ENCODE peak calls at places on chromosome 13, in nine cellular contexts. One of them, this sample, is unnamed.

GRCh38 chr13:42041684-42042035 is 6.8 kb upstream of the DGKH start:
- DNase-seq in uterus: peak; percentile 64
- DNase-seq in activated CD8-positive, alpha-beta memory T cell treated with anti-CD3 and anti-CD28 coated beads for 4 hours: no peak
- DNase-seq in brain pericyte: no peak
- DNase-seq in AG10803: peak; percentile 62
- DNase-seq in activated T-helper 1 cell treated with anti-CD3 and anti-CD28 coated beads, Interleukin-2, amount 50 U/mL, for 16 hours: no peak
- DNase-seq in RWPE1: peak; percentile 64
- DNase-seq in caudate nucleus: peak; percentile 23
- DNase-seq in stimulated activated CD4-positive, alpha-beta T cell treated with anti-CD3 and anti-CD28 coated beads, Interleukin-2, amount 100 ng/mL, for 48 hours: no peak
- DNase-seq in this sample: peak; percentile 66

GRCh38 chr13:99792079-99792921 is 179.3 kb downstream of the ZIC5 start:
- DNase-seq in uterus: no peak
- DNase-seq in activated CD8-positive, alpha-beta memory T cell treated with anti-CD3 and anti-CD28 coated beads for 4 hours: no peak
- DNase-seq in brain pericyte: no peak
- DNase-seq in AG10803: no peak
- DNase-seq in activated T-helper 1 cell treated with anti-CD3 and anti-CD28 coated beads, Interleukin-2, amount 50 U/mL, for 16 hours: no peak
- DNase-seq in RWPE1: no peak
- DNase-seq in caudate nucleus: no peak
- DNase-seq in stimulated activated CD4-positive, alpha-beta T cell treated with anti-CD3 and anti-CD28 coated beads, Interleukin-2, amount 100 ng/mL, for 48 hours: no peak
- DNase-seq in this sample: no peak

GRCh38 chr13:50244355-50244912 is 229.2 kb downstream of the KCNRG start:
- DNase-seq in uterus: no peak
- DNase-seq in activated CD8-positive, alpha-beta memory T cell treated with anti-CD3 and anti-CD28 coated beads for 4 hours: no peak
- DNase-seq in brain pericyte: no peak
- DNase-seq in AG10803: no peak
- DNase-seq in activated T-helper 1 cell treated with anti-CD3 and anti-CD28 coated beads, Interleukin-2, amount 50 U/mL, for 16 hours: no peak
- DNase-seq in RWPE1: no peak
- DNase-seq in caudate nucleus: no peak
- DNase-seq in stimulated activated CD4-positive, alpha-beta T cell treated with anti-CD3 and anti-CD28 coated beads, Interleukin-2, amount 100 ng/mL, for 48 hours: no peak
- DNase-seq in this sample: no peak

GRCh38 chr13:24280722-24281121 is 28.7 kb upstream of the C1QTNF9 start:
- DNase-seq in uterus: no peak
- DNase-seq in activated CD8-positive, alpha-beta memory T cell treated with anti-CD3 and anti-CD28 coated beads for 4 hours: no peak
- DNase-seq in brain pericyte: no peak
- DNase-seq in AG10803: no peak
- DNase-seq in activated T-helper 1 cell treated with anti-CD3 and anti-CD28 coated beads, Interleukin-2, amount 50 U/mL, for 16 hours: no peak
- DNase-seq in RWPE1: no peak
- DNase-seq in caudate nucleus: no peak
- DNase-seq in stimulated activated CD4-positive, alpha-beta T cell treated with anti-CD3 and anti-CD28 coated beads, Interleukin-2, amount 100 ng/mL, for 48 hours: no peak
- DNase-seq in this sample: no peak

GRCh38 chr13:114004416-114005205 is 30.7 kb upstream of the C13orf46 start:
- DNase-seq in uterus: no peak
- DNase-seq in activated CD8-positive, alpha-beta memory T cell treated with anti-CD3 and anti-CD28 coated beads for 4 hours: no peak
- DNase-seq in brain pericyte: no peak
- DNase-seq in AG10803: no peak
- DNase-seq in activated T-helper 1 cell treated with anti-CD3 and anti-CD28 coated beads, Interleukin-2, amount 50 U/mL, for 16 hours: no peak
- DNase-seq in RWPE1: no peak
- DNase-seq in caudate nucleus: no peak
- DNase-seq in stimulated activated CD4-positive, alpha-beta T cell treated with anti-CD3 and anti-CD28 coated beads, Interleukin-2, amount 100 ng/mL, for 48 hours: no peak
- DNase-seq in this sample: no peak

GRCh38 chr13:112870737-112871287 is 98.2 kb upstream of the MCF2L start:
- DNase-seq in uterus: no peak
- DNase-seq in activated CD8-positive, alpha-beta memory T cell treated with anti-CD3 and anti-CD28 coated beads for 4 hours: no peak
- DNase-seq in brain pericyte: no peak
- DNase-seq in AG10803: no peak
- DNase-seq in activated T-helper 1 cell treated with anti-CD3 and anti-CD28 coated beads, Interleukin-2, amount 50 U/mL, for 16 hours: no peak
- DNase-seq in RWPE1: no peak
- DNase-seq in caudate nucleus: no peak
- DNase-seq in stimulated activated CD4-positive, alpha-beta T cell treated with anti-CD3 and anti-CD28 coated beads, Interleukin-2, amount 100 ng/mL, for 48 hours: no peak
- DNase-seq in this sample: no peak

GRCh38 chr13:76454991-76455390 is 431.2 kb downstream of the KCTD12 start:
- DNase-seq in uterus: no peak
- DNase-seq in activated CD8-positive, alpha-beta memory T cell treated with anti-CD3 and anti-CD28 coated beads for 4 hours: no peak
- DNase-seq in brain pericyte: no peak
- DNase-seq in AG10803: no peak
- DNase-seq in activated T-helper 1 cell treated with anti-CD3 and anti-CD28 coated beads, Interleukin-2, amount 50 U/mL, for 16 hours: no peak
- DNase-seq in RWPE1: no peak
- DNase-seq in caudate nucleus: no peak
- DNase-seq in stimulated activated CD4-positive, alpha-beta T cell treated with anti-CD3 and anti-CD28 coated beads, Interleukin-2, amount 100 ng/mL, for 48 hours: no peak
- DNase-seq in this sample: peak; percentile 37

GRCh38 chr13:109712187-109712601 is 74.2 kb downstream of the IRS2 start:
- DNase-seq in uterus: no peak
- DNase-seq in activated CD8-positive, alpha-beta memory T cell treated with anti-CD3 and anti-CD28 coated beads for 4 hours: no peak
- DNase-seq in brain pericyte: no peak
- DNase-seq in AG10803: no peak
- DNase-seq in activated T-helper 1 cell treated with anti-CD3 and anti-CD28 coated beads, Interleukin-2, amount 50 U/mL, for 16 hours: no peak
- DNase-seq in RWPE1: no peak
- DNase-seq in caudate nucleus: no peak
- DNase-seq in stimulated activated CD4-positive, alpha-beta T cell treated with anti-CD3 and anti-CD28 coated beads, Interleukin-2, amount 100 ng/mL, for 48 hours: no peak
- DNase-seq in this sample: no peak

GRCh38 chr13:94658926-94659649 is 53.3 kb downstream of the SOX21 start:
- DNase-seq in uterus: no peak
- DNase-seq in activated CD8-positive, alpha-beta memory T cell treated with anti-CD3 and anti-CD28 coated beads for 4 hours: no peak
- DNase-seq in brain pericyte: no peak
- DNase-seq in AG10803: no peak
- DNase-seq in activated T-helper 1 cell treated with anti-CD3 and anti-CD28 coated beads, Interleukin-2, amount 50 U/mL, for 16 hours: no peak
- DNase-seq in RWPE1: no peak
- DNase-seq in caudate nucleus: no peak
- DNase-seq in stimulated activated CD4-positive, alpha-beta T cell treated with anti-CD3 and anti-CD28 coated beads, Interleukin-2, amount 100 ng/mL, for 48 hours: no peak
- DNase-seq in this sample: no peak

GRCh38 chr13:111597041-111598017 is 276.9 kb downstream of the TEX29 start:
- DNase-seq in uterus: no peak
- DNase-seq in activated CD8-positive, alpha-beta memory T cell treated with anti-CD3 and anti-CD28 coated beads for 4 hours: no peak
- DNase-seq in brain pericyte: no peak
- DNase-seq in AG10803: no peak
- DNase-seq in activated T-helper 1 cell treated with anti-CD3 and anti-CD28 coated beads, Interleukin-2, amount 50 U/mL, for 16 hours: no peak
- DNase-seq in RWPE1: no peak
- DNase-seq in caudate nucleus: no peak
- DNase-seq in stimulated activated CD4-positive, alpha-beta T cell treated with anti-CD3 and anti-CD28 coated beads, Interleukin-2, amount 100 ng/mL, for 48 hours: no peak
- DNase-seq in this sample: no peak

GRCh38 chr13:110536006-110536693 is 25.4 kb downstream of the RAB20 start:
- DNase-seq in uterus: no peak
- DNase-seq in activated CD8-positive, alpha-beta memory T cell treated with anti-CD3 and anti-CD28 coated beads for 4 hours: no peak
- DNase-seq in brain pericyte: no peak
- DNase-seq in AG10803: no peak
- DNase-seq in activated T-helper 1 cell treated with anti-CD3 and anti-CD28 coated beads, Interleukin-2, amount 50 U/mL, for 16 hours: no peak
- DNase-seq in RWPE1: no peak
- DNase-seq in caudate nucleus: no peak
- DNase-seq in stimulated activated CD4-positive, alpha-beta T cell treated with anti-CD3 and anti-CD28 coated beads, Interleukin-2, amount 100 ng/mL, for 48 hours: no peak
- DNase-seq in this sample: no peak

GRCh38 chr13:91346848-91347211 is 657 bp upstream of the MIR17HG start:
- DNase-seq in uterus: no peak
- DNase-seq in activated CD8-positive, alpha-beta memory T cell treated with anti-CD3 and anti-CD28 coated beads for 4 hours: peak; percentile 33
- DNase-seq in brain pericyte: no peak
- DNase-seq in AG10803: no peak
- DNase-seq in activated T-helper 1 cell treated with anti-CD3 and anti-CD28 coated beads, Interleukin-2, amount 50 U/mL, for 16 hours: no peak
- DNase-seq in RWPE1: no peak
- DNase-seq in caudate nucleus: no peak
- DNase-seq in stimulated activated CD4-positive, alpha-beta T cell treated with anti-CD3 and anti-CD28 coated beads, Interleukin-2, amount 100 ng/mL, for 48 hours: no peak
- DNase-seq in this sample: no peak

GRCh38 chr13:99067160-99067985 is 89.5 kb upstream of the DOCK9 start:
- DNase-seq in uterus: no peak
- DNase-seq in activated CD8-positive, alpha-beta memory T cell treated with anti-CD3 and anti-CD28 coated beads for 4 hours: no peak
- DNase-seq in brain pericyte: no peak
- DNase-seq in AG10803: peak; percentile 89
- DNase-seq in activated T-helper 1 cell treated with anti-CD3 and anti-CD28 coated beads, Interleukin-2, amount 50 U/mL, for 16 hours: no peak
- DNase-seq in RWPE1: peak; percentile 84
- DNase-seq in caudate nucleus: no peak
- DNase-seq in stimulated activated CD4-positive, alpha-beta T cell treated with anti-CD3 and anti-CD28 coated beads, Interleukin-2, amount 100 ng/mL, for 48 hours: no peak
- DNase-seq in this sample: peak; percentile 69

GRCh38 chr13:45949161-45949560 is 97.6 kb upstream of the SIAH3 start:
- DNase-seq in uterus: no peak
- DNase-seq in activated CD8-positive, alpha-beta memory T cell treated with anti-CD3 and anti-CD28 coated beads for 4 hours: no peak
- DNase-seq in brain pericyte: no peak
- DNase-seq in AG10803: peak; percentile 38
- DNase-seq in activated T-helper 1 cell treated with anti-CD3 and anti-CD28 coated beads, Interleukin-2, amount 50 U/mL, for 16 hours: no peak
- DNase-seq in RWPE1: no peak
- DNase-seq in caudate nucleus: no peak
- DNase-seq in stimulated activated CD4-positive, alpha-beta T cell treated with anti-CD3 and anti-CD28 coated beads, Interleukin-2, amount 100 ng/mL, for 48 hours: no peak
- DNase-seq in this sample: no peak

GRCh38 chr13:40534456-40534855 is 132.0 kb downstream of the FOXO1 start:
- DNase-seq in uterus: no peak
- DNase-seq in activated CD8-positive, alpha-beta memory T cell treated with anti-CD3 and anti-CD28 coated beads for 4 hours: no peak
- DNase-seq in brain pericyte: no peak
- DNase-seq in AG10803: no peak
- DNase-seq in activated T-helper 1 cell treated with anti-CD3 and anti-CD28 coated beads, Interleukin-2, amount 50 U/mL, for 16 hours: no peak
- DNase-seq in RWPE1: no peak
- DNase-seq in caudate nucleus: no peak
- DNase-seq in stimulated activated CD4-positive, alpha-beta T cell treated with anti-CD3 and anti-CD28 coated beads, Interleukin-2, amount 100 ng/mL, for 48 hours: no peak
- DNase-seq in this sample: no peak

GRCh38 chr13:32857689-32858088 is 158.5 kb upstream of the KL start:
- DNase-seq in uterus: no peak
- DNase-seq in activated CD8-positive, alpha-beta memory T cell treated with anti-CD3 and anti-CD28 coated beads for 4 hours: no peak
- DNase-seq in brain pericyte: no peak
- DNase-seq in AG10803: no peak
- DNase-seq in activated T-helper 1 cell treated with anti-CD3 and anti-CD28 coated beads, Interleukin-2, amount 50 U/mL, for 16 hours: no peak
- DNase-seq in RWPE1: no peak
- DNase-seq in caudate nucleus: no peak
- DNase-seq in stimulated activated CD4-positive, alpha-beta T cell treated with anti-CD3 and anti-CD28 coated beads, Interleukin-2, amount 100 ng/mL, for 48 hours: no peak
- DNase-seq in this sample: no peak

GRCh38 chr13:27466513-27466912 is 16.1 kb upstream of the MTIF3 start:
- DNase-seq in uterus: no peak
- DNase-seq in activated CD8-positive, alpha-beta memory T cell treated with anti-CD3 and anti-CD28 coated beads for 4 hours: no peak
- DNase-seq in brain pericyte: no peak
- DNase-seq in AG10803: no peak
- DNase-seq in activated T-helper 1 cell treated with anti-CD3 and anti-CD28 coated beads, Interleukin-2, amount 50 U/mL, for 16 hours: no peak
- DNase-seq in RWPE1: no peak
- DNase-seq in caudate nucleus: no peak
- DNase-seq in stimulated activated CD4-positive, alpha-beta T cell treated with anti-CD3 and anti-CD28 coated beads, Interleukin-2, amount 100 ng/mL, for 48 hours: no peak
- DNase-seq in this sample: no peak

GRCh38 chr13:77521595-77522367 is 13.7 kb upstream of the SCEL start:
- DNase-seq in uterus: no peak
- DNase-seq in activated CD8-positive, alpha-beta memory T cell treated with anti-CD3 and anti-CD28 coated beads for 4 hours: no peak
- DNase-seq in brain pericyte: no peak
- DNase-seq in AG10803: peak; percentile 34
- DNase-seq in activated T-helper 1 cell treated with anti-CD3 and anti-CD28 coated beads, Interleukin-2, amount 50 U/mL, for 16 hours: no peak
- DNase-seq in RWPE1: peak; percentile 69
- DNase-seq in caudate nucleus: no peak
- DNase-seq in stimulated activated CD4-positive, alpha-beta T cell treated with anti-CD3 and anti-CD28 coated beads, Interleukin-2, amount 100 ng/mL, for 48 hours: no peak
- DNase-seq in this sample: peak; percentile 27

GRCh38 chr13:30623392-30623791 is 5.7 kb downstream of the USPL1 start:
- DNase-seq in uterus: no peak
- DNase-seq in activated CD8-positive, alpha-beta memory T cell treated with anti-CD3 and anti-CD28 coated beads for 4 hours: no peak
- DNase-seq in brain pericyte: no peak
- DNase-seq in AG10803: no peak
- DNase-seq in activated T-helper 1 cell treated with anti-CD3 and anti-CD28 coated beads, Interleukin-2, amount 50 U/mL, for 16 hours: no peak
- DNase-seq in RWPE1: no peak
- DNase-seq in caudate nucleus: no peak
- DNase-seq in stimulated activated CD4-positive, alpha-beta T cell treated with anti-CD3 and anti-CD28 coated beads, Interleukin-2, amount 100 ng/mL, for 48 hours: no peak
- DNase-seq in this sample: no peak

GRCh38 chr13:19838726-19839342 is 24.6 kb downstream of the ZMYM5 start:
- DNase-seq in uterus: no peak
- DNase-seq in activated CD8-positive, alpha-beta memory T cell treated with anti-CD3 and anti-CD28 coated beads for 4 hours: no peak
- DNase-seq in brain pericyte: peak; percentile 82
- DNase-seq in AG10803: peak; percentile 91
- DNase-seq in activated T-helper 1 cell treated with anti-CD3 and anti-CD28 coated beads, Interleukin-2, amount 50 U/mL, for 16 hours: no peak
- DNase-seq in RWPE1: no peak
- DNase-seq in caudate nucleus: no peak
- DNase-seq in stimulated activated CD4-positive, alpha-beta T cell treated with anti-CD3 and anti-CD28 coated beads, Interleukin-2, amount 100 ng/mL, for 48 hours: no peak
- DNase-seq in this sample: peak; percentile 97

GRCh38 chr13:26919311-26919710 is 158.7 kb upstream of the GPR12 start:
- DNase-seq in uterus: no peak
- DNase-seq in activated CD8-positive, alpha-beta memory T cell treated with anti-CD3 and anti-CD28 coated beads for 4 hours: no peak
- DNase-seq in brain pericyte: no peak
- DNase-seq in AG10803: peak; percentile 5
- DNase-seq in activated T-helper 1 cell treated with anti-CD3 and anti-CD28 coated beads, Interleukin-2, amount 50 U/mL, for 16 hours: no peak
- DNase-seq in RWPE1: no peak
- DNase-seq in caudate nucleus: no peak
- DNase-seq in stimulated activated CD4-positive, alpha-beta T cell treated with anti-CD3 and anti-CD28 coated beads, Interleukin-2, amount 100 ng/mL, for 48 hours: no peak
- DNase-seq in this sample: no peak

GRCh38 chr13:113470073-113470472 is 16.8 kb upstream of the ADPRHL1 start:
- DNase-seq in uterus: no peak
- DNase-seq in activated CD8-positive, alpha-beta memory T cell treated with anti-CD3 and anti-CD28 coated beads for 4 hours: no peak
- DNase-seq in brain pericyte: no peak
- DNase-seq in AG10803: no peak
- DNase-seq in activated T-helper 1 cell treated with anti-CD3 and anti-CD28 coated beads, Interleukin-2, amount 50 U/mL, for 16 hours: no peak
- DNase-seq in RWPE1: no peak
- DNase-seq in caudate nucleus: no peak
- DNase-seq in stimulated activated CD4-positive, alpha-beta T cell treated with anti-CD3 and anti-CD28 coated beads, Interleukin-2, amount 100 ng/mL, for 48 hours: no peak
- DNase-seq in this sample: no peak

GRCh38 chr13:35771898-35772297 is 295.4 kb upstream of the MAB21L1 start:
- DNase-seq in uterus: no peak
- DNase-seq in activated CD8-positive, alpha-beta memory T cell treated with anti-CD3 and anti-CD28 coated beads for 4 hours: no peak
- DNase-seq in brain pericyte: peak; percentile 31
- DNase-seq in AG10803: peak; percentile 98
- DNase-seq in activated T-helper 1 cell treated with anti-CD3 and anti-CD28 coated beads, Interleukin-2, amount 50 U/mL, for 16 hours: no peak
- DNase-seq in RWPE1: peak; percentile 73
- DNase-seq in caudate nucleus: no peak
- DNase-seq in stimulated activated CD4-positive, alpha-beta T cell treated with anti-CD3 and anti-CD28 coated beads, Interleukin-2, amount 100 ng/mL, for 48 hours: no peak
- DNase-seq in this sample: peak; percentile 77

This sample was measured in fibroblast of gingiva.